ENCODE peak calls at places on chromosome 1, in seven cellular contexts. K is AG09309; A is CD8-positive, alpha-beta T cell; S is left ventricle myocardium inferior; V is OCI-LY7; B is HuH-7; H is stimulated activated CD4-positive, alpha-beta T cell treated with anti-CD3 and anti-CD28 coated beads, Interleukin-12 subunit alpha, Interleukin-12 subunit beta, amount 100 ng/mL, for 4 hours. E is an unnamed sample.

GRCh38 chr1:235632538-235633219 is 16.9 kb downstream of the GNG4 start:
- DNase-seq in K (peak), S (no peak), B (no peak), H (no peak), V (no peak), A (no peak), E (no peak)

GRCh38 chr1:42953182-42954180 is 5.2 kb downstream of the SLC2A1 start:
- DNase-seq in B (no peak), H (no peak), S (no peak), V (no peak), A (no peak), K (no peak), E (no peak)

GRCh38 chr1:96206451-96206850 is 515.1 kb upstream of the PTBP2 start:
- DNase-seq in A (no peak), H (no peak), V (no peak), K (no peak), B (no peak), S (no peak), E (no peak)

GRCh38 chr1:99737016-99737415 is 29.4 kb downstream of the FRRS1 start:
- DNase-seq in B (peak), A (no peak), S (no peak), V (peak), K (peak), H (no peak), E (no peak)

GRCh38 chr1:53543130-53543770 is 84.1 kb downstream of the DMRTB1 start:
- DNase-seq in S (no peak), K (no peak), A (no peak), B (no peak), H (no peak), V (no peak), E (no peak)

GRCh38 chr1:43933386-43934278 is at the start of gene ARTN:
- DNase-seq in A (no peak), K (no peak), B (no peak), V (no peak), S (no peak), H (no peak), E (no peak)

GRCh38 chr1:236501093-236501492 is 22.7 kb upstream of the LGALS8 start:
- DNase-seq in B (no peak), S (no peak), H (no peak), A (no peak), V (no peak), K (no peak), E (no peak)

GRCh38 chr1:33828654-33829053 is 35.2 kb upstream of the HMGB4 start:
- DNase-seq in V (no peak), S (no peak), B (no peak), K (no peak), A (no peak), H (no peak), E (no peak)

GRCh38 chr1:150268342-150268705 is 492 bp downstream of the APH1A start:
- DNase-seq in B (no peak), H (peak), V (peak), S (no peak), A (peak), K (no peak), E (peak)

GRCh38 chr1:3064296-3064850 is 4.6 kb upstream of the PRDM16 start:
- DNase-seq in K (no peak), V (no peak), B (no peak), A (no peak), S (no peak), H (no peak), E (no peak)

GRCh38 chr1:50108497-50109073 is at the start of gene ELAVL4:
- DNase-seq in H (no peak), B (no peak), S (no peak), V (peak), A (no peak), K (no peak), E (no peak)

GRCh38 chr1:94865369-94865768 is 45.2 kb downstream of the SLC44A3 start:
- DNase-seq in H (no peak), B (no peak), S (no peak), K (no peak), V (no peak), A (no peak), E (no peak)

GRCh38 chr1:243568793-243569192 is 281.2 kb downstream of the AKT3 start:
- DNase-seq in K (peak), H (no peak), A (no peak), V (no peak), B (no peak), S (no peak), E (no peak)

GRCh38 chr1:181014431-181015257 is 8.0 kb downstream of the STX6 start:
- DNase-seq in V (no peak), H (no peak), S (no peak), A (no peak), B (no peak), K (no peak), E (no peak)

GRCh38 chr1:231421616-231421970 is 494 bp downstream of the EGLN1 start:
- DNase-seq in V (peak), S (peak), K (no peak), A (no peak), B (no peak), H (peak), E (peak)

GRCh38 chr1:234206651-234207284 is 166.5 kb upstream of the COA6 start:
- DNase-seq in H (no peak), B (no peak), S (peak), V (no peak), K (peak), A (no peak), E (no peak)

GRCh38 chr1:76161451-76161850 is 86.9 kb downstream of the ST6GALNAC3 start:
- DNase-seq in K (no peak), B (no peak), A (no peak), H (no peak), S (no peak), V (no peak), E (no peak)

GRCh38 chr1:161314201-161314981 is at the start of gene SDHC:
- DNase-seq in H (peak), S (peak), V (peak), K (peak), B (peak), A (peak), E (peak)

GRCh38 chr1:221093903-221094865 is 214.9 kb downstream of the HLX start:
- DNase-seq in A (no peak), V (no peak), B (no peak), S (no peak), K (no peak), H (no peak), E (no peak)

GRCh38 chr1:223774133-223774811 is 61.9 kb downstream of the CAPN2 start:
- DNase-seq in S (no peak), V (no peak), H (no peak), B (no peak), K (no peak), A (no peak), E (no peak)

GRCh38 chr1:23593042-23593521 is 33.8 kb upstream of the ID3 start:
- DNase-seq in A (no peak), V (peak), S (no peak), B (no peak), H (no peak), K (no peak), E (no peak)

GRCh38 chr1:226121587-226122400 is 59.3 kb downstream of the H3-3A start:
- DNase-seq in S (peak), K (no peak), A (peak), H (peak), B (peak), V (peak), E (peak)

GRCh38 chr1:239922778-239923522 is 168.7 kb upstream of the FMN2 start:
- DNase-seq in V (no peak), A (no peak), B (no peak), H (no peak), K (no peak), S (no peak), E (no peak)

GRCh38 chr1:170461762-170462384 is 70.1 kb upstream of the GORAB start:
- DNase-seq in H (no peak), V (no peak), K (peak), S (no peak), B (no peak), A (no peak), E (no peak)

GRCh38 chr1:174883361-174883760 is 116.4 kb upstream of the CACYBP start:
- DNase-seq in K (peak), A (no peak), H (no peak), V (no peak), B (peak), S (no peak), E (no peak)

GRCh38 chr1:55039342-55040082 is at the start of gene PCSK9:
- DNase-seq in V (no peak), A (no peak), H (no peak), S (no peak), B (peak), K (no peak), E (no peak)

GRCh38 chr1:55146781-55147180 is 68.4 kb downstream of the USP24 start:
- DNase-seq in K (no peak), A (no peak), H (no peak), V (no peak), B (no peak), S (no peak), E (no peak)

GRCh38 chr1:39509360-39510009 is 18.0 kb downstream of the BMP8A start:
- DNase-seq in B (no peak), H (no peak), K (no peak), S (peak), V (peak), A (no peak), E (peak)

E was measured in GM12892.